ENCODE peak calls at places on chromosomes 3 and 15, in nine cellular contexts. One of them, this sample, is unnamed.

GRCh38 chr3:32406481-32407408 is 15.1 kb downstream of the CMTM7 start:
- DNase-seq in stomach: peak; percentile 39
- DNase-seq in HFFc6: no peak
- DNase-seq in breast epithelium: peak; percentile 76
- DNase-seq in fibroblast of the aortic adventitia: no peak
- DNase-seq in body of pancreas: no peak
- DNase-seq in GM12878: no peak
- DNase-seq in WTC11: no peak
- DNase-seq in omental fat pad: no peak
- DNase-seq in this sample: no peak

GRCh38 chr15:28132524-28133275 is 33.6 kb upstream of the OCA2 start:
- DNase-seq in WTC11: no peak
- DNase-seq in GM12878: no peak
- DNase-seq in body of pancreas: no peak
- DNase-seq in breast epithelium: no peak
- DNase-seq in stomach: no peak
- DNase-seq in HFFc6: peak; percentile 62
- DNase-seq in omental fat pad: no peak
- DNase-seq in fibroblast of the aortic adventitia: peak; percentile 63
- DNase-seq in this sample: no peak

GRCh38 chr3:31275038-31275562 is 257.6 kb upstream of the STT3B start:
- DNase-seq in WTC11: no peak
- DNase-seq in HFFc6: peak; percentile 59
- DNase-seq in GM12878: no peak
- DNase-seq in stomach: peak; percentile 27
- DNase-seq in body of pancreas: peak; percentile 35
- DNase-seq in breast epithelium: no peak
- DNase-seq in omental fat pad: no peak
- DNase-seq in fibroblast of the aortic adventitia: peak; percentile 42
- DNase-seq in this sample: no peak

GRCh38 chr3:151305081-151305777 is 11.4 kb downstream of the GPR87 start:
- DNase-seq in WTC11: peak; percentile 76
- DNase-seq in body of pancreas: peak; percentile 37
- DNase-seq in HFFc6: peak; percentile 97
- DNase-seq in stomach: peak; percentile 61
- DNase-seq in breast epithelium: peak; percentile 93
- DNase-seq in fibroblast of the aortic adventitia: peak; percentile 98
- DNase-seq in GM12878: no peak
- DNase-seq in omental fat pad: no peak
- DNase-seq in this sample: no peak

GRCh38 chr3:72301779-72302178 is 516.8 kb upstream of the PROK2 start:
- DNase-seq in stomach: peak; percentile 63
- DNase-seq in WTC11: no peak
- DNase-seq in GM12878: no peak
- DNase-seq in body of pancreas: peak; percentile 62
- DNase-seq in fibroblast of the aortic adventitia: no peak
- DNase-seq in omental fat pad: no peak
- DNase-seq in breast epithelium: peak; percentile 50
- DNase-seq in HFFc6: no peak
- DNase-seq in this sample: no peak

GRCh38 chr3:54830658-54831057 is 97.2 kb downstream of the LRTM1 start:
- DNase-seq in GM12878: no peak
- DNase-seq in breast epithelium: no peak
- DNase-seq in fibroblast of the aortic adventitia: peak; percentile 9
- DNase-seq in WTC11: peak; percentile 64
- DNase-seq in stomach: no peak
- DNase-seq in HFFc6: peak; percentile 8
- DNase-seq in omental fat pad: no peak
- DNase-seq in body of pancreas: peak; percentile 10
- DNase-seq in this sample: peak; percentile 25

GRCh38 chr3:88057650-88058321 is 1.0 kb downstream of the CGGBP1 start:
- DNase-seq in WTC11: no peak
- DNase-seq in fibroblast of the aortic adventitia: peak; percentile 49
- DNase-seq in GM12878: no peak
- DNase-seq in breast epithelium: no peak
- DNase-seq in body of pancreas: no peak
- DNase-seq in stomach: no peak
- DNase-seq in omental fat pad: no peak
- DNase-seq in HFFc6: peak; percentile 6
- DNase-seq in this sample: no peak

GRCh38 chr15:72235298-72235697 is 4.3 kb upstream of the PKM start:
- DNase-seq in WTC11: no peak
- DNase-seq in stomach: no peak
- DNase-seq in breast epithelium: no peak
- DNase-seq in fibroblast of the aortic adventitia: no peak
- DNase-seq in body of pancreas: no peak
- DNase-seq in GM12878: no peak
- DNase-seq in omental fat pad: no peak
- DNase-seq in HFFc6: no peak
- DNase-seq in this sample: no peak

GRCh38 chr3:186290791-186291190 is 71.2 kb downstream of the DGKG start:
- DNase-seq in body of pancreas: no peak
- DNase-seq in HFFc6: no peak
- DNase-seq in breast epithelium: no peak
- DNase-seq in fibroblast of the aortic adventitia: no peak
- DNase-seq in stomach: no peak
- DNase-seq in GM12878: no peak
- DNase-seq in omental fat pad: no peak
- DNase-seq in WTC11: no peak
- DNase-seq in this sample: no peak

DNA sequence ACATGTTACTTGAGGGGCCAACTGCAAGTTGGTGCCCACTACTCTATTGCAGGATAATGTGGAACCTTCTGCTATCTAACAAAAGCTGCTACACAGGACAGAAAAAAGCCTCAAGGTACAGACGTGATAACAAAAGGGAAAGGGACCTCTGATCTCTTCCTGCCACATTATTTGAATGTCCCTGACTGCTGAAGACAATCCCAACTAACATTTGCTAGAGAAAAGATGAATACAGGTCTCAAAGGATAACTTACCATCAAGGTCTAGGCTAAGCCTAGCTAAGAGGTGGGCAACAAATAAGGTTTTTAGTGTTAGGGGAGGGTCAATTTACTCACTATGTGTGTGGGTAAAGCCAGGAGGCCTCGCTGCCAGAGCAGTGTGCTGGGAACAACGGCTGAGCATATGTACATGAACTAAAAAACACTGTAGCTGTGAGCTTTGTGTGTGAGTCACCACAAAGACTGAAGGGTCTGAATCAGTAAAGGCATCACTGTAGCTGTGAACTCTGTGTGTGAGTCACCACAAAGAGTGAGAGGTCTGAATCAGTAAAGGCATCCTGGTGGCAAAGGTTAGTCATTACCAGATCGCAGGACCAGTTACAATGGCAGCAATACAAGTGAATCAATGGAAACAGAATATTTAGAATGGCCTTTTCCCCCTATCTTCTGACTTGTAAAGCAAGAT is 111.7 kb downstream of the LMLN start:
- DNase-seq in fibroblast of the aortic adventitia: peak; percentile 99
- DNase-seq in omental fat pad: no peak
- DNase-seq in stomach: no peak
- DNase-seq in body of pancreas: no peak
- DNase-seq in HFFc6: peak; percentile 93
- DNase-seq in WTC11: no peak
- DNase-seq in breast epithelium: no peak
- DNase-seq in GM12878: peak; percentile 9
- DNase-seq in this sample: no peak
- TF ChIP-seq CTCF in fibroblast of the aortic adventitia: peak; percentile 51
- TF ChIP-seq CTCF in omental fat pad: no peak
- TF ChIP-seq CTCF in stomach: no peak
- TF ChIP-seq CTCF in body of pancreas: no peak
- TF ChIP-seq CTCF in HFFc6: peak; percentile 53
- TF ChIP-seq CTCF in WTC11: no peak
- TF ChIP-seq CTCF in breast epithelium: no peak
- TF ChIP-seq CTCF in GM12878: no peak
- TF ChIP-seq CTCF in this sample: peak; percentile 10

GRCh38 chr3:38029400-38030125 is at the start of gene PLCD1:
- DNase-seq in HFFc6: peak; percentile 28
- DNase-seq in fibroblast of the aortic adventitia: peak; percentile 71
- DNase-seq in omental fat pad: no peak
- DNase-seq in body of pancreas: peak; percentile 74
- DNase-seq in GM12878: no peak
- DNase-seq in breast epithelium: peak; percentile 62
- DNase-seq in stomach: peak; percentile 71
- DNase-seq in WTC11: peak; percentile 82
- DNase-seq in this sample: peak; percentile 83

GRCh38 chr3:38026856-38027255 is 2.6 kb downstream of the PLCD1 start:
- DNase-seq in fibroblast of the aortic adventitia: no peak
- DNase-seq in omental fat pad: no peak
- DNase-seq in HFFc6: no peak
- DNase-seq in body of pancreas: no peak
- DNase-seq in stomach: no peak
- DNase-seq in breast epithelium: no peak
- DNase-seq in GM12878: no peak
- DNase-seq in WTC11: no peak
- DNase-seq in this sample: no peak

GRCh38 chr3:38028621-38029361 is 651 bp downstream of the PLCD1 start:
- DNase-seq in body of pancreas: no peak
- DNase-seq in WTC11: peak; percentile 36
- DNase-seq in omental fat pad: no peak
- DNase-seq in stomach: no peak
- DNase-seq in fibroblast of the aortic adventitia: no peak
- DNase-seq in breast epithelium: no peak
- DNase-seq in GM12878: no peak
- DNase-seq in HFFc6: no peak
- DNase-seq in this sample: peak; percentile 47

GRCh38 chr3:38030126-38031021 is 932 bp upstream of the PLCD1 start:
- DNase-seq in omental fat pad: no peak
- DNase-seq in GM12878: no peak
- DNase-seq in breast epithelium: no peak
- DNase-seq in HFFc6: no peak
- DNase-seq in body of pancreas: peak; percentile 50
- DNase-seq in fibroblast of the aortic adventitia: no peak
- DNase-seq in stomach: no peak
- DNase-seq in WTC11: no peak
- DNase-seq in this sample: no peak

GRCh38 chr3:38027466-38028465 is 1.7 kb downstream of the PLCD1 start:
- DNase-seq in stomach: no peak
- DNase-seq in omental fat pad: no peak
- DNase-seq in WTC11: no peak
- DNase-seq in fibroblast of the aortic adventitia: no peak
- DNase-seq in breast epithelium: no peak
- DNase-seq in GM12878: no peak
- DNase-seq in HFFc6: no peak
- DNase-seq in body of pancreas: no peak
- DNase-seq in this sample: no peak
- TF ChIP-seq CTCF in stomach: no peak
- TF ChIP-seq CTCF in omental fat pad: no peak
- TF ChIP-seq CTCF in WTC11: no peak
- TF ChIP-seq CTCF in fibroblast of the aortic adventitia: no peak
- TF ChIP-seq CTCF in breast epithelium: no peak
- TF ChIP-seq CTCF in GM12878: no peak
- TF ChIP-seq CTCF in HFFc6: no peak
- TF ChIP-seq CTCF in body of pancreas: no peak
- TF ChIP-seq CTCF in this sample: no peak

DNA sequence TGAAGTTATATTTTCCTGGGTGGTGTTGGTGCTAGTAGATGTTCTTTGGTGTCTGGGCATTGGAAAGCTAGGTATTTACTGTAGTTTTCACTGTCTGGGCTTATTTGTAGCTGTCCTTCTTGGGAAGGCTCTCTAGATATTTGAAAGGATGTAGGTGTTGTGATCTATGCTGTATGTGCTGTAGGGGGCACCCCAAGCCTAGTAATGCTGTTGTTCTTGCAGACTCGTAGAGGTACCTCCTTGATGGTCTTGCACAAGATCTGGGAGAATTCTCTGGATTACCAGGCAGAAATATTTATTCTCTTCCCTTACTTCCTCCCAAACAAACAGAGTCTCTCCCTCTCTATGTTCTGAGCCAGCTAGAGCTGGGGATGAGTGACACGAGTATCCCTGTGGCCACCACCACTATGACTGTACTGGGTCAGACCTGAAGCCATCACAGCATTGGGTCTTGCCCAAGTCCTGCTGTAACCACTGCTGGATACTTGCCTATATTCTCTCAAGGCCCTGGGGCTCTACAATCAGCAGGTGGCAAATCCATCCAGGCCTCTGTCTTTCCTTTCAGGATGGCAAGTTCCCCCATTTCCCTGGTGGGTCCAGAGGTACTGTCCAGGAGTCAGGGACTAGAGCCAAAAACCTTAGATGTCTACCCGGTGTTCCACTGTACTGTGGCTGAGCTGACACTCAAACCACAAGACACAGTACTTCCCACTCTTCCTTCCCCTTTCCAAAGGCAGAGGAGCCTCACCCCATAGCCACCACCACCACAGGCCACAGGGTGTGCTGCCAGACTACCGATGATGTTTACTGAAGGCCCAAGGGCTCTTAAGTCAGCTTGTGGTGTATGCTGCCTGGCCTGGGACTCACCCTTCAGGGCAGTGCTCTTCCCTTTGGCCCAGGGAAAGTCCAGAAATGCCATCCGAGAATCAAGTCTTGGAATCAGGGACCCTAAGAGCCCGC is 195.2 kb upstream of the DPPA4 start:
- DNase-seq in breast epithelium: no peak
- DNase-seq in HFFc6: peak; percentile 58
- DNase-seq in GM12878: no peak
- DNase-seq in fibroblast of the aortic adventitia: peak; percentile 44
- DNase-seq in body of pancreas: peak; percentile 65
- DNase-seq in stomach: peak; percentile 33
- DNase-seq in omental fat pad: no peak
- DNase-seq in WTC11: peak; percentile 72
- DNase-seq in this sample: peak; percentile 49
- TF ChIP-seq CTCF in breast epithelium: no peak
- TF ChIP-seq CTCF in HFFc6: peak; percentile 74
- TF ChIP-seq CTCF in GM12878: no peak
- TF ChIP-seq CTCF in fibroblast of the aortic adventitia: peak; percentile 16
- TF ChIP-seq CTCF in body of pancreas: peak; percentile 10
- TF ChIP-seq CTCF in stomach: peak; percentile 12
- TF ChIP-seq CTCF in omental fat pad: no peak
- TF ChIP-seq CTCF in WTC11: peak; percentile 42
- TF ChIP-seq CTCF in this sample: peak; percentile 52

GRCh38 chr3:4313606-4314308 is 10.6 kb downstream of the SETMAR start:
- DNase-seq in breast epithelium: no peak
- DNase-seq in HFFc6: no peak
- DNase-seq in stomach: no peak
- DNase-seq in body of pancreas: no peak
- DNase-seq in omental fat pad: no peak
- DNase-seq in WTC11: no peak
- DNase-seq in GM12878: no peak
- DNase-seq in fibroblast of the aortic adventitia: no peak
- DNase-seq in this sample: no peak

GRCh38 chr3:4310971-4311370 is 7.8 kb downstream of the SETMAR start:
- DNase-seq in body of pancreas: no peak
- DNase-seq in omental fat pad: no peak
- DNase-seq in HFFc6: no peak
- DNase-seq in stomach: no peak
- DNase-seq in WTC11: no peak
- DNase-seq in breast epithelium: no peak
- DNase-seq in GM12878: no peak
- DNase-seq in fibroblast of the aortic adventitia: no peak
- DNase-seq in this sample: no peak

GRCh38 chr3:4309476-4310121 is 6.4 kb downstream of the SETMAR start:
- DNase-seq in GM12878: no peak
- DNase-seq in fibroblast of the aortic adventitia: no peak
- DNase-seq in WTC11: no peak
- DNase-seq in breast epithelium: no peak
- DNase-seq in omental fat pad: no peak
- DNase-seq in stomach: no peak
- DNase-seq in body of pancreas: no peak
- DNase-seq in HFFc6: no peak
- DNase-seq in this sample: no peak

GRCh38 chr3:4311496-4311895 is 8.3 kb downstream of the SETMAR start:
- DNase-seq in GM12878: no peak
- DNase-seq in WTC11: no peak
- DNase-seq in omental fat pad: no peak
- DNase-seq in HFFc6: no peak
- DNase-seq in breast epithelium: no peak
- DNase-seq in stomach: no peak
- DNase-seq in fibroblast of the aortic adventitia: no peak
- DNase-seq in body of pancreas: no peak
- DNase-seq in this sample: no peak

GRCh38 chr3:4314688-4315087 is 11.5 kb downstream of the SETMAR start:
- DNase-seq in GM12878: no peak
- DNase-seq in breast epithelium: no peak
- DNase-seq in fibroblast of the aortic adventitia: peak; percentile 9
- DNase-seq in omental fat pad: no peak
- DNase-seq in HFFc6: no peak
- DNase-seq in stomach: no peak
- DNase-seq in WTC11: no peak
- DNase-seq in body of pancreas: no peak
- DNase-seq in this sample: no peak
- TF ChIP-seq CTCF in GM12878: peak; percentile 14
- TF ChIP-seq CTCF in breast epithelium: no peak
- TF ChIP-seq CTCF in fibroblast of the aortic adventitia: peak; percentile 45
- TF ChIP-seq CTCF in omental fat pad: no peak
- TF ChIP-seq CTCF in HFFc6: peak; percentile 80
- TF ChIP-seq CTCF in stomach: no peak
- TF ChIP-seq CTCF in WTC11: no peak
- TF ChIP-seq CTCF in body of pancreas: no peak
- TF ChIP-seq CTCF in this sample: peak; percentile 21